ENCODE peak calls at places on chromosomes 2 and 18, in four cellular contexts. C, E, Y and V are unnamed samples.

GRCh38 chr2:37526323-37526722 is 145.1 kb downstream of the CDC42EP3 start:
- DNase-seq in Y (no peak), C (no peak), E (no peak), V (no peak)

GRCh38 chr2:126979604-126980003 is 80.9 kb downstream of the TEX51 start:
- DNase-seq in C (no peak), Y (no peak), E (no peak), V (no peak)

GRCh38 chr2:204796581-204796980 is 251.3 kb downstream of the PARD3B start:
- DNase-seq in E (no peak), Y (no peak), C (no peak), V (no peak)

GRCh38 chr2:120434909-120435308 is 89.0 kb downstream of the INHBB start:
- DNase-seq in E (no peak), C (no peak), Y (no peak), V (no peak)

GRCh38 chr2:127740665-127741287 is 39.5 kb downstream of the SFT2D3 start:
- DNase-seq in C (no peak), E (no peak), Y (no peak), V (no peak)

GRCh38 chr2:227127236-227127635 is 36.8 kb downstream of the COL4A4 start:
- DNase-seq in E (no peak), Y (no peak), C (no peak), V (no peak)

GRCh38 chr2:177106212-177106611 is 106.4 kb upstream of the HNRNPA3 start:
- DNase-seq in E (no peak), Y (no peak), C (no peak), V (no peak)

GRCh38 chr2:233252227-233252626 is 754 bp downstream of the ATG16L1 start:
- DNase-seq in E (no peak), C (no peak), Y (no peak), V (no peak)

GRCh38 chr2:108449410-108450200 is 599 bp downstream of the GCC2 start:
- DNase-seq in Y (no peak), C (peak), E (peak), V (no peak)

GRCh38 chr18:13390196-13390595 is 171.6 kb downstream of the LDLRAD4 start:
- DNase-seq in C (no peak), E (no peak), Y (no peak), V (no peak)

GRCh38 chr2:20356042-20356441 is 5.4 kb upstream of the PUM2 start:
- DNase-seq in Y (peak), C (no peak), E (no peak), V (no peak)

GRCh38 chr2:168913171-168913484 is 12.0 kb downstream of the G6PC2 start:
- DNase-seq in E (no peak), Y (no peak), C (no peak), V (no peak)

GRCh38 chr2:80454628-80455027 is 150.1 kb upstream of the LRRTM1 start:
- DNase-seq in Y (no peak), C (no peak), E (no peak), V (no peak)

GRCh38 chr2:233802132-233802815 is 24.1 kb downstream of the MROH2A start:
- DNase-seq in E (no peak), Y (no peak), C (no peak), V (no peak)

GRCh38 chr2:113974727-113975126 is 84.8 kb downstream of the ACTR3 start:
- DNase-seq in C (no peak), Y (no peak), E (no peak), V (no peak)

GRCh38 chr2:181553244-181553643 is 96.1 kb downstream of the ITGA4 start:
- DNase-seq in E (no peak), C (no peak), Y (no peak), V (no peak)

GRCh38 chr2:174492963-174493431 is 6.2 kb upstream of the GPR155 start:
- DNase-seq in C (peak), Y (no peak), E (no peak), V (no peak)

GRCh38 chr2:236642584-236643291 is 73.1 kb downstream of the ACKR3 start:
- DNase-seq in C (no peak), Y (peak), E (peak), V (no peak)

GRCh38 chr2:157672129-157672528 is 43.5 kb upstream of the ACVR1C start:
- DNase-seq in C (no peak), E (no peak), Y (no peak), V (no peak)

GRCh38 chr2:239175181-239175580 is 225.6 kb downstream of the HDAC4 start:
- DNase-seq in E (no peak), C (no peak), Y (no peak), V (no peak)

GRCh38 chr2:54559593-54560145 is 103.5 kb downstream of the SPTBN1 start:
- DNase-seq in E (no peak), Y (peak), C (no peak), V (no peak)

GRCh38 chr2:24917086-24917485 is 3.0 kb downstream of the ADCY3 start:
- DNase-seq in E (no peak), C (no peak), Y (no peak), V (no peak)

GRCh38 chr2:159542101-159542500 is 74.2 kb downstream of the BAZ2B start:
- DNase-seq in Y (no peak), C (no peak), E (no peak), V (no peak)

GRCh38 chr2:172375247-172375646 is 52.1 kb upstream of the ITGA6 start:
- DNase-seq in Y (no peak), C (no peak), E (no peak), V (no peak)

GRCh38 chr2:203740741-203741363 is 34.4 kb downstream of the CD28 start:
- DNase-seq in C (no peak), Y (no peak), E (no peak), V (no peak)

GRCh38 chr2:238081150-238081549 is 19.0 kb upstream of the ESPNL start:
- DNase-seq in C (no peak), Y (no peak), E (no peak), V (no peak)

GRCh38 chr2:217899231-217900009 is 103.4 kb downstream of the TNS1 start:
- DNase-seq in E (peak), Y (no peak), C (no peak), V (no peak)

GRCh38 chr2:95760839-95761525 is 169.2 kb downstream of the TRIM43 start:
- DNase-seq in E (peak), C (no peak), Y (peak), V (peak)

GRCh38 chr2:84878459-84878858 is 2.4 kb downstream of the TRABD2A start:
- DNase-seq in Y (no peak), E (no peak), C (no peak), V (no peak)

GRCh38 chr2:25310965-25311865 is 30.5 kb downstream of the DNMT3A start:
- DNase-seq in C (no peak), E (peak), Y (no peak), V (no peak)

GRCh38 chr2:157691695-157692094 is 63.0 kb upstream of the ACVR1C start:
- DNase-seq in Y (no peak), E (no peak), C (no peak), V (no peak)

GRCh38 chr2:238143239-238143951 is 4.9 kb downstream of the KLHL30 start:
- DNase-seq in E (peak), C (no peak), Y (peak), V (peak)

GRCh38 chr18:8750954-8751415 is 45.6 kb downstream of the MTCL1 start:
- DNase-seq in Y (peak), C (no peak), E (no peak), V (peak)

GRCh38 chr2:189512879-189513278 is 67.7 kb downstream of the SLC40A1 start:
- DNase-seq in Y (no peak), E (no peak), C (no peak), V (no peak)

GRCh38 chr2:111184725-111185495 is 64.2 kb downstream of the BCL2L11 start:
- DNase-seq in E (no peak), Y (no peak), C (no peak), V (no peak)

GRCh38 chr2:52537588-52537987 is 1230.0 kb upstream of the CHAC2 start:
- DNase-seq in E (no peak), C (no peak), Y (no peak), V (no peak)

GRCh38 chr2:192137451-192137850 is 57.3 kb downstream of the TMEFF2 start:
- DNase-seq in E (no peak), C (no peak), Y (no peak), V (no peak)